ENCODE peak calls at places on chromosome 21, in seven cellular contexts. O, W, G, I, H, X and J are unnamed samples.

GRCh38 chr21:32524010-32524719 is 61.2 kb downstream of the TCP10L start:
- DNase-seq in O (no peak), W (no peak), G (no peak), I (no peak), H (no peak), X (no peak), J (peak; percentile 63)

GRCh38 chr21:17660449-17660848 is 47.7 kb upstream of the BTG3 start:
- DNase-seq in O (no peak), W (no peak), G (no peak), I (no peak), H (no peak), X (no peak), J (no peak)

GRCh38 chr21:17693801-17694200 is 81.1 kb upstream of the BTG3 start:
- DNase-seq in O (no peak), W (no peak), G (no peak), I (no peak), H (no peak), X (no peak), J (no peak)

GRCh38 chr21:38841472-38841871 is 35.7 kb downstream of the ETS2 start:
- DNase-seq in O (no peak), W (no peak), G (no peak), I (no peak), H (no peak), X (no peak), J (no peak)

GRCh38 chr21:15370576-15370975 is 305.8 kb upstream of the NRIP1 start:
- DNase-seq in O (no peak), W (no peak), G (no peak), I (no peak), H (no peak), X (no peak), J (no peak)

GRCh38 chr21:28298251-28298672 is 694.4 kb downstream of the LTN1 start:
- DNase-seq in O (no peak), W (no peak), G (no peak), I (no peak), H (no peak), X (no peak), J (no peak)

GRCh38 chr21:28239345-28239744 is 753.3 kb downstream of the LTN1 start:
- DNase-seq in O (no peak), W (no peak), G (no peak), I (no peak), H (no peak), X (no peak), J (no peak)

GRCh38 chr21:32089771-32090170 is 189.1 kb downstream of the MIS18A start:
- DNase-seq in O (no peak), W (no peak), G (no peak), I (no peak), H (no peak), X (no peak), J (no peak)

GRCh38 chr21:26079376-26079775 is 91.2 kb downstream of the APP start:
- DNase-seq in O (no peak), W (no peak), G (no peak), I (no peak), H (no peak), X (no peak), J (no peak)

GRCh38 chr21:19993186-19993711 is 1005.0 kb upstream of the NCAM2 start:
- DNase-seq in O (no peak), W (no peak), G (no peak), I (no peak), H (no peak), X (no peak), J (no peak)

GRCh38 chr21:33931799-33932390 is 16.3 kb upstream of the ATP5PO start:
- DNase-seq in O (no peak), W (no peak), G (no peak), I (no peak), H (no peak), X (no peak), J (no peak)

GRCh38 chr21:20856926-20857325 is 141.3 kb upstream of the NCAM2 start:
- DNase-seq in O (no peak), W (no peak), G (no peak), I (no peak), H (no peak), X (no peak), J (no peak)

DNA sequence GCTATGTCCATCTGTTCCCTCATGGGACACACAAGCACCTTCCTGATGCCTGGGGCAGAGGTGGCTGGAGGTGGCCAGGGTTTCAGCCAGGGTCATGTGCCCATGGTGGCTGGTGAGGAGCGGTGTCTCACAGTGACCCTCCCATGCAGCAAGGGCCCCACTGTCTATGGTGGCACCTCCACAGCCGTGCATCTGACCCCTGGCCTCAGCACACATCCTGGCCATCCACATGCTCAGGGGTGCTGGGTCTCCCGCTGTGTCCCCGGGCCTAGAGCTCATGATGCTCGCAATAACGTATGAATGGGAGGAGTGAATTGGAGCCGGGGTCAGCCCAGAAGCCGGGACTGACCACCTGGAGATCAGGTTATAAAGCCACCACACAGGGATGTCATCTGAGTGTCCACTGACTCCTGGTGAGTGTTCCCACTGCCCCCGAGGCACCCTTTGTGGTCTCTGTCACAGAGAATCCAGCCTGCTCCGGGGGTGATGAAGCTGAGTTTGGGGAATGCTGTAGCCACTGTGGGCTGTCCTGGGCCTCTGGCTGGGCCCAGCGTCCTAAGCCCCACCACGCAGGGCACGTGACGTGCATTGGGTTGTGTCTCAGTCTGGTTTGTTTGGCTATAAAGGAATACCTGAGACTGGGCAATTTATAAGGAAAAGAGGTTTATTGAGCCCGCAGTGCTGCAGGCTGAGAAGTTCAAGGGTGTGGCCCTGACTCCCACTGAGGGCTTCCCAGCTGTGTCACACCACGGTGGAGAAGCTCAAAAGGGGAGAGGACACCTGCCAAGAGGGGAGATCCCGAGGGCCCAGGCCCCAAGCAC is 51.7 kb downstream of the SIK1 start:
- DNase-seq in O (no peak), W (no peak), G (no peak), I (no peak), H (no peak), X (peak; percentile 62), J (peak; percentile 62)
- H3K4me1 ChIP-seq in O (no peaks in the 10 kb centered on the region), W (peaks cover 2% of the 10 kb centered on the region), G (peaks cover 7% of the 10 kb centered on the region), I (no peaks in the 10 kb centered on the region), H (no peaks in the 10 kb centered on the region), X (peaks cover 36% of the 10 kb centered on the region), J (no peaks in the 10 kb centered on the region)

GRCh38 chr21:42234464-42235241 is 15.7 kb downstream of the ABCG1 start:
- DNase-seq in O (peak; percentile 4), W (peak; percentile 81), G (peak; percentile 86), I (peak; percentile 85), H (peak; percentile 84), X (peak; percentile 80), J (peak; percentile 88)

GRCh38 chr21:42234026-42234425 is 15.1 kb downstream of the ABCG1 start:
- DNase-seq in O (no peak), W (no peak), G (peak; percentile 48), I (no peak), H (no peak), X (no peak), J (no peak)

GRCh38 chr21:42231761-42232160 is 12.8 kb downstream of the ABCG1 start:
- DNase-seq in O (no peak), W (no peak), G (no peak), I (no peak), H (no peak), X (no peak), J (peak; percentile 58)

GRCh38 chr21:42232176-42232825 is 13.4 kb downstream of the ABCG1 start:
- DNase-seq in O (no peak), W (no peak), G (no peak), I (no peak), H (no peak), X (no peak), J (peak; percentile 61)

DNA sequence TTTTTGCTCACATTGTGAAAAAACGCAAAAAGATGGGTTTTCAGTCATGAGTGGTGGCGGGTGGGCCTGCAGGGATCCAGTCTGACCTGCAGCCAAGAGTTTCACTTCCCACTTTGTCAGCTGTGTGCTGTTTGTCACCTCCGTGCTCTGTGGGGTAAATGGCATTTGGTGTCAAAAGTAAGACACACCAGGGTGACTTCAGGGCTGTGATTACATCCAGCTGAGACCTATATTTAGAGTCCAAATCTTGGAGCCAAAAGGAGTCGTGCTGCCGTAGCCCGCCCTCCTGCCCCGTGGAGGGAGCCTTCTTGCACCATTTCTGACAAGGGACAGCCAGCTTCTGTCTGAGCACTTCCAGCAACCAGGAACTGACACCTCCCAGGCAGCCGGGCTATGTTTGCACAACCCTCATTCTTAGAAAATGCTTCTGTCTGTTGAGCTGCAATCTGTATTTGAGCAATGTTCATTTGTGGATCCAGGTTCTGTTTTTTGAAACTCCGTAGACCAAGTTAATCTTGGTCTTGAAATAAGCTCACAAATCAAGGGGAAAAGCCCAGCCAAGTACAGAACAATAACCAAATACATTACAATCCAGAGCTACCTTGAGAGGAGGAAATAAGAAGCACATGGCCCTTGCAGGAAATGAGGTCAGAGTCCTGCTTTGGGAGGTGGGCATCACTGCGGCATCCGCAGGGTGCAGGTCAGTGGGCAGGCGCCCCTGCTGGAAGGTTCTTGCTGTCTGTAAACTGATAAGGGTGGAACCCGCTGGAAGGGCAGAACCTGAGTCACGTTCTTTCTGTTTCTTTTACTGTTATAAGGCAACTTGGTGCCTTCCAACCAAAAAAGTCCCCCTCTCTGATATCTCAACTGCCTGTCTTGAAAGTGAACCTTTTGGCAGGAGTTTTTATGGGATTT is 14.4 kb downstream of the ABCG1 start:
- DNase-seq in O (peak; percentile 30), W (no peak), G (peak; percentile 49), I (peak; percentile 77), H (peak; percentile 62), X (peak; percentile 93), J (peak; percentile 98)
- H3K4me3 ChIP-seq in O (no peak overlapping the region), W (no peak overlapping the region), G (peak overlapping the region; percentile 65), I (peak overlapping the region; percentile 50), H (no peak overlapping the region), X (no peak overlapping the region), J (peak overlapping the region; percentile 52)

DNA sequence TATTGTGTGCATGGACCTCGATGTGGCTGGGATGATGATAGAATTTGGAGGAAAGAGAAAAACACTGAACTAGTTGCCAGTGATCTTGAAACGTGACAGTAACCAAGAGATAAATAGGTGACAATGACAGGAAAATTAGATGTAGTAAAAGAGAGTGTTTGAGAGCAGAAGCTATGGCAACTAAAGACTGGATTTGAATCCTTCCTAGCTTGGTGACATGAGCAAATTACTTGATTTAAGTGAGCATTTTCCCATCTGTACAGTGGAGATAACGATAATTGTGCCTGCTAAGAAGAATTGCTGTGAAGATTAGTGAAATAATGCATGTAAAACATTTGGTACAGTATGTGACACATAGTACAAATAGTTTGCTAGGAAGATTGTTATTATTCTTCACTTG is 12.7 kb downstream of the TTC3 start:
- DNase-seq in O (no peak), W (no peak), G (no peak), I (no peak), H (no peak), X (no peak), J (no peak)
- TF ChIP-seq POLR2AphosphoS5 in O (no peak), W (no peak), G (no peak), I (no peak), H (no peak), X (no peak), J (no peak)

GRCh38 chr21:43951911-43952703 is 60.0 kb upstream of the TRAPPC10 start:
- DNase-seq in O (no peak), W (no peak), G (no peak), I (no peak), H (no peak), X (no peak), J (no peak)
- H3K4me1 ChIP-seq in O (peaks cover 4% of the 10 kb centered on the region), W (no peaks in the 10 kb centered on the region), G (no peaks in the 10 kb centered on the region), I (peaks cover 3% of the 10 kb centered on the region), H (peaks cover 28% of the 10 kb centered on the region), X (no peaks in the 10 kb centered on the region), J (no peaks in the 10 kb centered on the region)